ENCODE peak calls at places on chromosome 1, in ten cellular contexts. U is colonic mucosa, N is left ventricle myocardium inferior, T is tibial nerve, O is dorsolateral prefrontal cortex, R is breast epithelium, S is lower lobe of right lung, P is HL-60, W is cardiac muscle cell, Q is PC-9. G is an unnamed sample. For H3K27me3, the result is how much of the 10 kb centered on the place peaks cover.

GRCh38 chr1:12255918-12256317 is 26.1 kb downstream of the VPS13D start:
- DNase-seq in U (no peak), N (no peak), T (no peak), O (no peak), R (no peak), S (no peak), P (no peak), W (peak), Q (no peak), G (no peak)

GRCh38 chr1:45012639-45013278 is 705 bp downstream of the UROD start:
- DNase-seq in U (peak), N (peak), T (peak), O (peak), R (peak), S (peak), P (peak), W (peak), Q (peak), G (no peak)

GRCh38 chr1:7956218-7957032 is 5.1 kb upstream of the PARK7 start:
- DNase-seq in U (no peak), N (no peak), T (no peak), O (no peak), R (no peak), S (no peak), P (no peak), W (no peak), Q (no peak), G (peak)

GRCh38 chr1:167293057-167293456 is 72.4 kb downstream of the POU2F1 start:
- DNase-seq in U (no peak), N (no peak), T (no peak), O (no peak), R (no peak), S (no peak), P (no peak), W (no peak), Q (no peak), G (no peak)

GRCh38 chr1:165114022-165114888 is 242.3 kb downstream of the LMX1A start:
- DNase-seq in U (peak), N (no peak), T (peak), O (peak), R (no peak), S (no peak), P (no peak), W (peak), Q (peak), G (peak)

GRCh38 chr1:98924971-98925370 is 79.7 kb downstream of the PLPPR5 start:
- DNase-seq in U (no peak), N (no peak), T (no peak), O (no peak), R (no peak), S (no peak), P (no peak), W (no peak), Q (no peak), G (no peak)

GRCh38 chr1:221137668-221138067 is 258.4 kb downstream of the HLX start:
- DNase-seq in U (no peak), N (no peak), T (no peak), O (no peak), R (no peak), S (no peak), P (no peak), W (peak), Q (no peak), G (no peak)

GRCh38 chr1:162632743-162633326 is 571 bp downstream of the DDR2 start:
- DNase-seq in U (no peak), N (no peak), T (no peak), O (no peak), R (no peak), S (no peak), P (no peak), W (peak), Q (no peak), G (no peak)

GRCh38 chr1:4655674-4656532 is 1.5 kb downstream of the AJAP1 start:
- DNase-seq in U (no peak), N (peak), T (no peak), O (peak), R (no peak), S (no peak), P (peak), W (peak), Q (no peak), G (no peak)

GRCh38 chr1:59169703-59170102 is 127.2 kb upstream of the FGGY start:
- DNase-seq in U (no peak), N (no peak), T (no peak), O (no peak), R (no peak), S (no peak), P (no peak), W (peak), Q (no peak), G (no peak)

GRCh38 chr1:2943686-2944260 is 77.5 kb upstream of the ACTRT2 start:
- DNase-seq in U (no peak), N (no peak), T (no peak), O (no peak), R (no peak), S (peak), P (no peak), W (no peak), Q (no peak), G (no peak)
- H3K27me3 ChIP-seq in U (under half), N (under half), T (under half), O (under half), R (under half), S (under half), P (under half), W (under half), Q (half or more), G (under half)

DNA sequence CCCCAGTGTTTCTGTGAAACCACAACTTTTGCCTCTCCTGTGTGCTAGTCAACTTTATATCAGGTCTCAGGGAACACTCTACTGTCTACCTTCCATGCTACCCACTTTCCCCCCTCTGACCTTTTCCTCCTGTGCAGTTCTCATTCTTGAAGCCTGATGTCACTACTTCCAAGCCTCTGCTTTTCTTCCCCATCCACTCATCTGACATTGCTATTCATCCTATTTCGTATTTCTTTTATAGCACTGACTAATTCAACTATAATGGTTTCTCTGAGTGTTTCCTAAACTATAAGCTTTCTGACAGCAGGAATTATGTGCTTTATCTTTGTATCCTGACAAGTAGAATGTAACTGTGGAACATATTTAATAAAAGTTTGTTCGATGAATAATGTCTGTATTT is 18.2 kb upstream of the DPH5 start:
- DNase-seq in U (no peak), N (no peak), T (no peak), O (no peak), R (no peak), S (no peak), P (no peak), W (peak), Q (no peak), G (no peak)
- TF ChIP-seq CTCF in U (no peak), N (peak), T (no peak), O (no peak), R (no peak), S (no peak), P (no peak), W (peak), Q (no peak), G (no peak)

GRCh38 chr1:107549152-107549810 is 408.4 kb downstream of the NTNG1 start:
- DNase-seq in U (no peak), N (no peak), T (no peak), O (no peak), R (no peak), S (no peak), P (no peak), W (no peak), Q (no peak), G (no peak)

GRCh38 chr1:107547363-107548155 is 406.7 kb downstream of the NTNG1 start:
- DNase-seq in U (no peak), N (no peak), T (no peak), O (no peak), R (no peak), S (no peak), P (no peak), W (no peak), Q (no peak), G (no peak)

GRCh38 chr1:107550358-107550757 is 409.5 kb downstream of the NTNG1 start:
- DNase-seq in U (no peak), N (no peak), T (no peak), O (no peak), R (no peak), S (no peak), P (no peak), W (no peak), Q (no peak), G (no peak)

GRCh38 chr1:107546571-107546970 is 405.7 kb downstream of the NTNG1 start:
- DNase-seq in U (no peak), N (no peak), T (no peak), O (no peak), R (no peak), S (no peak), P (no peak), W (no peak), Q (no peak), G (no peak)

DNA sequence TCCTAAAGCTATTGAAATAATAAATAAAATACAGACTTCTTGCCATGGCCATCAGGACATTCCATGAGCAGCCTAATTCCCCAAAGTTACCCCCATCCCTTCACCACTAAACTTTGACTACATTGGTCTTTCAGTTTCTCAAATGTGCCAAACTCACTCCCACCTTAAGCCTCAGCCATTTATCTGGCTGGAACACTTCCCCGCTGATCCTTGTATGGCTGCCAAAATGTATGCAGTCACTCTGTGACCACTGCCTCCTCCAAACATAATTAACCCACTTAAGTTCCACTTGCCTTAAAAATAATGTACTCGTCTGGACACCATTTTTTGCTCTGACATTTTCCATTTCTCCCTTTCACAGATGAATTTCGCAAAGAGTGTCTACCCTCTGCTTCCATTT is 407.4 kb downstream of the NTNG1 start:
- DNase-seq in U (no peak), N (no peak), T (no peak), O (no peak), R (no peak), S (no peak), P (no peak), W (no peak), Q (no peak), G (no peak)
- H3K27me3 ChIP-seq in U (under half), N (under half), T (under half), O (under half), R (under half), S (under half), P (under half), W (under half), Q (under half), G (under half)

GRCh38 chr1:95116666-95117206 is 419 bp upstream of the TLCD4 start:
- DNase-seq in U (peak), N (peak), T (no peak), O (peak), R (no peak), S (peak), P (peak), W (peak), Q (peak), G (peak)
- TF ChIP-seq CTCF in U (peak), N (peak), T (peak), O (peak), R (peak), S (peak), P (peak), W (peak), Q (peak), G (peak)

DNA sequence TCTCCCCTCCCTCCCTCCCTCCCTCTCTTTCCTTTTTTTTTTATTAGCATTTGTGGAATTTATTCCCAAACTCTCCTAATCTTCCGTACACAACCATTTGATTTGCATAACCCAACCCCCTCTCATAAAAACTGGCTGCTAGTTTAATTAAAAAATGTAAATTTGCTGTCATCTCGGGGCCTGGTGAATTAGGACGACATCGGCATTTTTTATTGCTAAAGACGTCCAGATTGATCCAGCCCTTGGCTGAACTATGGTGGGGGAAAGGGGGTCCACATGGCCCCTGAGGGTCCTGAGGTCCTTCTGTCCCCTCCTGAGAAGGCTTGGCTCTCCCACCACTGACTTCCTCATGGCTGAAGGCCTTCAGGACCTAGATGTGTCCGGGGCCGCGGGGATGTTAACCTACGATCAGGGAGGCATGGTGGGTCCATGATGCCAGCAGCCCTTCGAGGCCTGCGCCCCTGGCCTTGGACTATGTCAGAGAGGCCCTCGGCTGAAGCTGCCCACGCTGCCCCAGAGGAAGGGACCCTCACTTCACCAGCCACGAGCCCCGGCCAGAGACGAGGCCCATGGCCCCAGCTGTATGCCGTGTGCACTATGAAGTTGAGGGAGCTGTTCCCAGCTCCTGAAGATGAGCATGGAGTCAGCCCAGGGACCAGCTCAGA is 105.2 kb downstream of the CASZ1 start:
- DNase-seq in U (no peak), N (no peak), T (no peak), O (no peak), R (no peak), S (no peak), P (no peak), W (no peak), Q (no peak), G (no peak)
- H3K27me3 ChIP-seq in U (under half), N (under half), T (under half), O (under half), R (under half), S (under half), P (under half), W (under half), Q (under half), G (under half)

GRCh38 chr1:150281221-150281757 is 1.1 kb upstream of the CIART start:
- DNase-seq in U (peak), N (peak), T (peak), O (peak), R (no peak), S (peak), P (no peak), W (peak), Q (peak), G (no peak)
- TF ChIP-seq CTCF in U (peak), N (peak), T (peak), O (peak), R (peak), S (peak), P (peak), W (peak), Q (peak), G (peak)

DNA sequence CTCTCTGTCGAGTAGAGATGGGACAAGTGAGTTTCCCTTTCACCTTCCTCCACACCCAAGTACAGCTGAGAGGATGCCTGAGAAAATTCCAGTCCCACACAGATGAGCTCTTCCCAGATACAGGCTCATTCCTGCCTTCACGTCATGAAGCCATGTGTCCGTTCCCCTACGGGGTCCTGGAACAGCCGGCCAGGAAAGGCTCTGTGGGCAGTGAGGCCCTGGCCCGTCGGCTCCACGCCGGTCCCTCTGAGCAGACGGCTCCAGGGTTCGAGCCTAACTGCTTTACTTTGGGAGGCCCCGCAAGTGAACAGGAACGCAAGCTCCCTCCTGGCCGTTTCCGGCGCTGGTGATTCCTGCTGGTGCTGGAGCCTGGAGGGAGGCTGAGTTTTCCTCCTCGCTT is 57.2 kb upstream of the ARHGEF16 start:
- DNase-seq in U (no peak), N (no peak), T (no peak), O (no peak), R (no peak), S (no peak), P (no peak), W (no peak), Q (no peak), G (no peak)
- H3K27me3 ChIP-seq in U (under half), N (under half), T (under half), O (under half), R (under half), S (under half), P (under half), W (under half), Q (half or more), G (under half)

GRCh38 chr1:178055779-178056471 is 38.0 kb upstream of the RASAL2 start:
- DNase-seq in U (peak), N (no peak), T (no peak), O (no peak), R (no peak), S (peak), P (no peak), W (peak), Q (peak), G (no peak)
- TF ChIP-seq CTCF in U (no peak), N (peak), T (no peak), O (no peak), R (no peak), S (peak), P (no peak), W (no peak), Q (no peak), G (no peak)

DNA sequence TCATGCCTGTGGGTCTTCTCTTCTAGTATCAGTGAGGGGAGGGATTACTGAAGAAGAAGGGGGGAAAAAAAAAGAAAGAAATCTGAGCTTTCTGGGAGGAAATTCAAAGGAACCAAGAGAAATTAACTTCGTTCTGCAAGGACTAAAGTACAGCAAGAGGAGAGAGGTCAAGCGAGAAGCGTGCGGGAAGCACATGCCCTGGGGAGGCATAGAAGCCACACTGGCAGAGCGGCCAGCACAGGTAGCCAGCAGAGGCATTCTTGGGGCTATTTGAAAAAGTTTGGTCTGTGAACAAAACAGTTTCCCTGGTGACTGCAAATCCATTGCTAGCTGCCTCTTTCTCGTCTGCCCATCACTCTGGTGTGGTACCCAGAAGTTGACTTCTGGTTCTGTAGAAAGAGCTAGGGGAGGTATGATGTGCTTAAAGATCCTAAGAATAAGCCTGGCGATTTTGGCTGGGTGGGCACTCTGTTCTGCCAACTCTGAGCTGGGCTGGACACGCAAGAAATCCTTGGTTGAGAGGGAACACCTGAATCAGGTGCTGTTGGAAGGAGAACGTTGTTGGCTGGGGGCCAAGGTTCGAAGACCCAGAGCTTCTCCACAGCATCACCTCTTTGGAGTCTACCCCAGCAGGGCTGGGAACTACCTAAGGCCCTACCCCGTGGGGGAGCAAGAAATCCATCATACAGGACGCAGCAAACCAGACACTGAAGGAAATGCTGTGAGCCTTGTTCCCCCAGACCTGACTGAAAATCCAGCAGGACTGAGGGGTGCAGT is 93.1 kb downstream of the PAPPA2 start:
- DNase-seq in U (no peak), N (no peak), T (no peak), O (no peak), R (no peak), S (no peak), P (no peak), W (no peak), Q (no peak), G (no peak)
- H3K27me3 ChIP-seq in U (under half), N (half or more), T (under half), O (under half), R (under half), S (under half), P (under half), W (under half), Q (half or more), G (under half)

DNA sequence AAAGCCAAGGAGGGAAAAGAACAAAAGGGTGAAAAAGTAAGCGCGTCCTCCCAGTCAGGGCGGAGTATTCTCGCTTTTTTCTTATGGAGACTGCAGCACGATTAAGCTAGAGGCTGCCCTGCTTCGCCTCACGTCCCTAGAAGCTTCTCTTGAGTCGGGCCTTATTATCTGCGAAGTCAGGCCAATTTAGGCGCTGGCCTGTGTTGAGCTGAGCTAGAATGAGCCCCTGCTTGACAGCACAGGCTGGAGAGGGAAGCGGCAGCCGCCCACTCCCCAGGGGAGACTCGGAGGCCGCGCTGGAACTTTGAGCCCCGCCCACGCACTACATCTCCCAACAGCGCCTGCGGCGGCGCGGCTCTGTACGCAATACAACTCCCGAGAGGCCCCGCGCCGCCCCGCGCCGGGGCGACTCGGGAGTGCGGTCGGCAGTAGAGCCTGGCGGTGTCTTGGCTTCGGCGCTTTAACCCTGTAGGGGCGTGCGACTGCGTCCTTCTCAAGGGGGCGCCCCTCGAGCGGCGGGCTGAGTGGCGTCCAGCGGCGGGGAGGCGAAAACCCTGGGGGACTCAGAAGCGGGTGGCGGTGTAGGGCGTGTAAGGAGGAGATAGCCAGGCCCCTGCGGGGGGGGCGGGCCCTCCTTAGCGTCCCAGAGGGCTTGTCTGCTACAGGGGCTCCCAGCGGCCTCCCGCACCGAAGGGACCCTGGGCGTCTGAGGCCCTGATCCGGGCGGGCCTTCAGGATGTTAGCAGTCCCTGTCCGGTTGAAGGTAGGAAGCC is 888 bp downstream of the ZNF436 start:
- DNase-seq in U (peak), N (peak), T (peak), O (peak), R (peak), S (peak), P (peak), W (peak), Q (peak), G (peak)
- TF ChIP-seq CTCF in U (no peak), N (peak), T (no peak), O (no peak), R (no peak), S (peak), P (no peak), W (peak), Q (no peak), G (peak)

G was measured in ascending aorta.